ENCODE peak calls at places on chromosomes 12 and 14, in five cellular contexts. F is NCI-H1105; U is activated CD4-positive, CD25-positive, alpha-beta regulatory T cell; W is pancreas; H is adrenal gland. B is an unnamed sample.

GRCh38 chr12:54716284-54716683 is 68.1 kb upstream of the DCD start:
- DNase-seq in U (no peak), F (no peak), W (no peak), H (no peak), B (no peak)

GRCh38 chr14:68879841-68880575 is 87.1 kb upstream of the ZFP36L1 start:
- DNase-seq in F (no peak), U (no peak), H (no peak), W (no peak), B (no peak)

GRCh38 chr14:103209054-103209453 is 85.8 kb downstream of the TNFAIP2 start:
- DNase-seq in H (no peak), W (no peak), F (no peak), U (no peak), B (no peak)

GRCh38 chr12:67038486-67038885 is 230.7 kb upstream of the CAND1 start:
- DNase-seq in F (no peak), U (no peak), W (no peak), H (no peak), B (no peak)

GRCh38 chr12:60100150-60100549 is 504.3 kb downstream of the SLC16A7 start:
- DNase-seq in U (no peak), W (no peak), F (no peak), H (no peak), B (no peak)

GRCh38 chr14:21985081-21985480 is 311.5 kb upstream of the OR4E1 start:
- DNase-seq in F (no peak), U (no peak), W (no peak), H (no peak), B (no peak)

GRCh38 chr12:47014474-47014873 is 64.9 kb upstream of the PCED1B start:
- DNase-seq in W (no peak), U (no peak), F (no peak), H (no peak), B (no peak)

GRCh38 chr12:57241556-57242310 is 9.3 kb downstream of the STAC3 start:
- DNase-seq in F (no peak), W (no peak), U (no peak), H (no peak), B (no peak)

GRCh38 chr12:52980096-52980694 is 26.1 kb upstream of the EIF4B start:
- DNase-seq in W (no peak), U (no peak), H (no peak), F (no peak), B (no peak)

GRCh38 chr14:75543258-75543657 is 21.0 kb downstream of the BATF start:
- DNase-seq in W (no peak), H (no peak), F (no peak), U (peak; percentile 21), B (no peak)

GRCh38 chr12:22904485-22904884 is 279.5 kb downstream of the ETNK1 start:
- DNase-seq in F (no peak), H (no peak), U (no peak), W (no peak), B (no peak)

GRCh38 chr12:24561882-24562760 is 386.8 kb downstream of the BCAT1 start:
- DNase-seq in F (peak; percentile 47), U (no peak), H (peak; percentile 40), W (no peak), B (peak; percentile 55)

GRCh38 chr12:68067762-68068376 is 78.6 kb downstream of the IFNG-AS1 start:
- DNase-seq in H (no peak), W (no peak), U (no peak), F (no peak), B (no peak)

GRCh38 chr12:16573652-16574077 is 32.3 kb downstream of the LMO3 start:
- DNase-seq in F (no peak), H (peak; percentile 16), U (no peak), W (peak; percentile 61), B (no peak)

GRCh38 chr12:76201758-76202157 is 117.3 kb upstream of the NAP1L1 start:
- DNase-seq in H (no peak), W (no peak), U (no peak), F (no peak), B (no peak)

GRCh38 chr14:99718031-99718810 is 34.1 kb downstream of the CYP46A1 start:
- DNase-seq in H (no peak), W (no peak), F (no peak), U (no peak), B (no peak)

GRCh38 chr12:16608346-16608745 is 2.4 kb upstream of the LMO3 start:
- DNase-seq in H (no peak), F (no peak), U (no peak), W (no peak), B (no peak)

GRCh38 chr12:16229676-16230075 is 47.8 kb downstream of the SLC15A5 start:
- DNase-seq in U (no peak), F (no peak), H (no peak), W (no peak), B (no peak)

GRCh38 chr12:49557917-49558215 is 10.1 kb downstream of the MCRS1 start:
- DNase-seq in H (no peak), F (no peak), W (no peak), U (no peak), B (no peak)